ENCODE peak calls at places on chromosomes 1 and 21, in four cellular contexts. One of them, this sample, is unnamed.

GRCh38 chr1:117932576-117932975 is 3.0 kb downstream of the WDR3 start:
- DNase-seq in progenitor cell of endocrine pancreas: no peak
- DNase-seq in GM12864: no peak
- DNase-seq in kidney epithelial cell: no peak
- DNase-seq in this sample: no peak

GRCh38 chr1:110566836-110567235 is 39.3 kb downstream of the KCNA2 start:
- DNase-seq in kidney epithelial cell: no peak
- DNase-seq in GM12864: no peak
- DNase-seq in progenitor cell of endocrine pancreas: no peak
- DNase-seq in this sample: no peak

GRCh38 chr1:178004926-178005391 is 35.1 kb upstream of the SEC16B start:
- DNase-seq in progenitor cell of endocrine pancreas: no peak
- DNase-seq in GM12864: no peak
- DNase-seq in kidney epithelial cell: peak; percentile 21
- DNase-seq in this sample: no peak

GRCh38 chr1:200405273-200405672 is 4.6 kb downstream of the ZNF281 start:
- DNase-seq in kidney epithelial cell: no peak
- DNase-seq in progenitor cell of endocrine pancreas: no peak
- DNase-seq in GM12864: no peak
- DNase-seq in this sample: no peak

GRCh38 chr1:24007079-24007478 is 27.0 kb upstream of the SRSF10 start:
- DNase-seq in GM12864: no peak
- DNase-seq in progenitor cell of endocrine pancreas: no peak
- DNase-seq in kidney epithelial cell: no peak
- DNase-seq in this sample: no peak

GRCh38 chr1:12343823-12344487 is 114.1 kb downstream of the VPS13D start:
- DNase-seq in kidney epithelial cell: no peak
- DNase-seq in GM12864: no peak
- DNase-seq in progenitor cell of endocrine pancreas: no peak
- DNase-seq in this sample: no peak

GRCh38 chr21:30044447-30045064 is 104.8 kb upstream of the GRIK1 start:
- DNase-seq in kidney epithelial cell: no peak
- DNase-seq in GM12864: no peak
- DNase-seq in progenitor cell of endocrine pancreas: peak; percentile 10
- DNase-seq in this sample: peak; percentile 31

GRCh38 chr1:214458541-214458940 is 92.9 kb downstream of the PTPN14 start:
- DNase-seq in GM12864: no peak
- DNase-seq in kidney epithelial cell: no peak
- DNase-seq in progenitor cell of endocrine pancreas: no peak
- DNase-seq in this sample: no peak

GRCh38 chr1:172356620-172357019 is 63.9 kb upstream of the C1orf105 start:
- DNase-seq in GM12864: no peak
- DNase-seq in progenitor cell of endocrine pancreas: no peak
- DNase-seq in kidney epithelial cell: no peak
- DNase-seq in this sample: no peak

GRCh38 chr1:29267341-29268070 is 31.2 kb downstream of the PTPRU start:
- DNase-seq in GM12864: no peak
- DNase-seq in kidney epithelial cell: no peak
- DNase-seq in progenitor cell of endocrine pancreas: no peak
- DNase-seq in this sample: no peak

GRCh38 chr1:94382163-94382562 is 36.0 kb upstream of the ABCD3 start:
- DNase-seq in progenitor cell of endocrine pancreas: no peak
- DNase-seq in GM12864: no peak
- DNase-seq in kidney epithelial cell: no peak
- DNase-seq in this sample: no peak

GRCh38 chr1:160177231-160177630 is 13.1 kb upstream of the CASQ1 start:
- DNase-seq in kidney epithelial cell: no peak
- DNase-seq in GM12864: no peak
- DNase-seq in progenitor cell of endocrine pancreas: no peak
- DNase-seq in this sample: peak; percentile 52

GRCh38 chr1:7583291-7584096 is 187.6 kb upstream of the VAMP3 start:
- DNase-seq in GM12864: no peak
- DNase-seq in progenitor cell of endocrine pancreas: no peak
- DNase-seq in kidney epithelial cell: no peak
- DNase-seq in this sample: peak; percentile 32

GRCh38 chr1:113488576-113489177 is 98.4 kb downstream of the MAGI3 start:
- DNase-seq in kidney epithelial cell: no peak
- DNase-seq in GM12864: no peak
- DNase-seq in progenitor cell of endocrine pancreas: no peak
- DNase-seq in this sample: peak; percentile 24

GRCh38 chr1:225426395-225427248 is 1.2 kb downstream of the LBR start:
- DNase-seq in kidney epithelial cell: no peak
- DNase-seq in progenitor cell of endocrine pancreas: no peak
- DNase-seq in GM12864: no peak
- DNase-seq in this sample: peak; percentile 49

GRCh38 chr1:221335161-221336101 is 406.5 kb downstream of the DUSP10 start:
- DNase-seq in GM12864: no peak
- DNase-seq in kidney epithelial cell: peak; percentile 65
- DNase-seq in progenitor cell of endocrine pancreas: no peak
- DNase-seq in this sample: peak; percentile 57

GRCh38 chr1:205458777-205459566 is 3.1 kb upstream of the BLACAT1 start:
- DNase-seq in kidney epithelial cell: no peak
- DNase-seq in GM12864: no peak
- DNase-seq in progenitor cell of endocrine pancreas: peak; percentile 59
- DNase-seq in this sample: peak; percentile 90

GRCh38 chr1:229812148-229812547 is 186.1 kb downstream of the URB2 start:
- DNase-seq in kidney epithelial cell: no peak
- DNase-seq in progenitor cell of endocrine pancreas: no peak
- DNase-seq in GM12864: no peak
- DNase-seq in this sample: no peak

GRCh38 chr1:186566140-186566850 is 105.4 kb upstream of the PDC start:
- DNase-seq in GM12864: no peak
- DNase-seq in kidney epithelial cell: no peak
- DNase-seq in progenitor cell of endocrine pancreas: no peak
- DNase-seq in this sample: no peak

GRCh38 chr1:7533006-7533405 is 238.1 kb upstream of the VAMP3 start:
- DNase-seq in progenitor cell of endocrine pancreas: no peak
- DNase-seq in GM12864: no peak
- DNase-seq in kidney epithelial cell: no peak
- DNase-seq in this sample: no peak

GRCh38 chr1:223230161-223230881 is 87.3 kb upstream of the TLR5 start:
- DNase-seq in progenitor cell of endocrine pancreas: no peak
- DNase-seq in kidney epithelial cell: peak; percentile 68
- DNase-seq in GM12864: no peak
- DNase-seq in this sample: no peak

GRCh38 chr1:222754386-222755139 is 17.6 kb downstream of the FAM177B start:
- DNase-seq in kidney epithelial cell: peak; percentile 74
- DNase-seq in GM12864: no peak
- DNase-seq in progenitor cell of endocrine pancreas: no peak
- DNase-seq in this sample: no peak

GRCh38 chr1:219745070-219745469 is 132.2 kb upstream of the ZC3H11B start:
- DNase-seq in GM12864: no peak
- DNase-seq in kidney epithelial cell: no peak
- DNase-seq in progenitor cell of endocrine pancreas: no peak
- DNase-seq in this sample: no peak

GRCh38 chr1:11712285-11712684 is 20.8 kb downstream of the DRAXIN start:
- DNase-seq in progenitor cell of endocrine pancreas: no peak
- DNase-seq in GM12864: no peak
- DNase-seq in kidney epithelial cell: no peak
- DNase-seq in this sample: no peak

GRCh38 chr21:15826147-15826780 is 96.5 kb downstream of the USP25 start:
- DNase-seq in kidney epithelial cell: no peak
- DNase-seq in progenitor cell of endocrine pancreas: no peak
- DNase-seq in GM12864: peak; percentile 3
- DNase-seq in this sample: peak; percentile 52

GRCh38 chr1:38014724-38015424 is 2.3 kb downstream of the UTP11 start:
- DNase-seq in GM12864: no peak
- DNase-seq in progenitor cell of endocrine pancreas: no peak
- DNase-seq in kidney epithelial cell: no peak
- DNase-seq in this sample: no peak

GRCh38 chr1:55478742-55479141 is 263.6 kb upstream of the USP24 start:
- DNase-seq in kidney epithelial cell: no peak
- DNase-seq in GM12864: no peak
- DNase-seq in progenitor cell of endocrine pancreas: no peak
- DNase-seq in this sample: peak; percentile 32

GRCh38 chr1:84888753-84889152 is 4.3 kb downstream of the LPAR3 start:
- DNase-seq in GM12864: no peak
- DNase-seq in progenitor cell of endocrine pancreas: no peak
- DNase-seq in kidney epithelial cell: no peak
- DNase-seq in this sample: no peak

GRCh38 chr1:202112864-202113689 is 9.6 kb upstream of the GPR37L1 start:
- DNase-seq in kidney epithelial cell: no peak
- DNase-seq in GM12864: no peak
- DNase-seq in progenitor cell of endocrine pancreas: no peak
- DNase-seq in this sample: no peak

GRCh38 chr1:34597877-34598514 is 156.9 kb upstream of the GJB5 start:
- DNase-seq in kidney epithelial cell: peak; percentile 5
- DNase-seq in GM12864: peak; percentile 25
- DNase-seq in progenitor cell of endocrine pancreas: peak; percentile 86
- DNase-seq in this sample: peak; percentile 89

GRCh38 chr1:30734580-30734979 is 11.2 kb upstream of the MATN1 start:
- DNase-seq in GM12864: no peak
- DNase-seq in kidney epithelial cell: no peak
- DNase-seq in progenitor cell of endocrine pancreas: no peak
- DNase-seq in this sample: no peak

GRCh38 chr1:206550446-206550845 is 43.1 kb downstream of the RASSF5 start:
- DNase-seq in GM12864: no peak
- DNase-seq in kidney epithelial cell: no peak
- DNase-seq in progenitor cell of endocrine pancreas: no peak
- DNase-seq in this sample: no peak

GRCh38 chr1:182726941-182727340 is 42.6 kb upstream of the RGS8 start:
- DNase-seq in kidney epithelial cell: no peak
- DNase-seq in progenitor cell of endocrine pancreas: no peak
- DNase-seq in GM12864: no peak
- DNase-seq in this sample: no peak
- TF ChIP-seq CTCF in kidney epithelial cell: no peak
- TF ChIP-seq CTCF in progenitor cell of endocrine pancreas: no peak
- TF ChIP-seq CTCF in GM12864: no peak
- TF ChIP-seq CTCF in this sample: no peak

DNA sequence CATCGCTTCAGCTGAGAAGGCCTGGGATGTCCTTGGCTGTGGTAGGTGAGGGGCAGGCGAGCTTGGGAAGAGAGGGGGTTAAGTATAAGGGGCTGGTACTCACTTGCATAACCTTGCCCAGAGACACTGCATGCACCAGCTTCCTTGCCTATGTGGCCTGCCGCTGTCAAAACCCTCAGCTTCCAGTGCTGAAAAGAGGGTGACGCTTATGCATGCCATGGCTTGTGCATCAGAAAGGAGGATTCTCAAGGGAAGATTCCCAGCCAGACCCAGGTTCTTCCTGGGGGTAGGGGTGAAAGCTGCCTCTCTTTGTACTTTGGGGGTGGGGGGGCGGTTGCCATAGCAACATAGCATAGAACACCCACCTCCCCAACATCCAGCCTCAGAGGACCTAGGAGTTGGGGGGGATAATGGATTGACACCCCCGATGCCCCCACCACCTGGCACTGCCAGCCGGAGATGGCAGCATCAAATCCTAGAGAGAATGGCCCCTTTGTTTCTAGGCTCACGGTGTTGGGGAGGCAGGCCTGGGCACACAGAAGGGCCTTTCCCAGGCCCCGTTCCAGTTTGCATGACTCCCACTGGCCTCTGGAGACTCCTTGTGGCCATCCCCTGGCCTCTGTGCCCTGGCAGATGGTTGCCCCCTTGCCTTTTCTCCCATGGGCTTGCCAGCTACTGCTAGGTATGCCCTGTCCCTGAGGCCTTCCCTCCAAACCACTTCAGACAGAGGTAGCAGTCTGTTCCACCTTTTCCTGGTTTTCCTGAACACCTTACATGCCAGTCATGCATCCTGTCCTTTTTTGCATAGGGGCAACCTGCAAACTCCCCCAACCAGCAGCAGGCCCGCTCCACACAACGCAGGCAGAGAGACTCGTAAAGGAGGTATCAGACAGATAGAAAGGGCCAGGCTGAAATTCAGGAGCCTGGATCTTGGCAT is 44.6 kb downstream of the RHBG start:
- DNase-seq in kidney epithelial cell: no peak
- DNase-seq in GM12864: no peak
- DNase-seq in progenitor cell of endocrine pancreas: no peak
- DNase-seq in this sample: no peak
- TF ChIP-seq CTCF in kidney epithelial cell: no peak
- TF ChIP-seq CTCF in GM12864: no peak
- TF ChIP-seq CTCF in progenitor cell of endocrine pancreas: no peak
- TF ChIP-seq CTCF in this sample: no peak

GRCh38 chr1:212292250-212292924 is 7.2 kb downstream of the PPP2R5A start:
- DNase-seq in kidney epithelial cell: no peak
- DNase-seq in GM12864: no peak
- DNase-seq in progenitor cell of endocrine pancreas: no peak
- DNase-seq in this sample: no peak

GRCh38 chr1:212294983-212295382 is 9.8 kb downstream of the PPP2R5A start:
- DNase-seq in progenitor cell of endocrine pancreas: no peak
- DNase-seq in GM12864: no peak
- DNase-seq in kidney epithelial cell: no peak
- DNase-seq in this sample: no peak

GRCh38 chr1:212295579-212295978 is 10.4 kb downstream of the PPP2R5A start:
- DNase-seq in kidney epithelial cell: no peak
- DNase-seq in GM12864: no peak
- DNase-seq in progenitor cell of endocrine pancreas: no peak
- DNase-seq in this sample: no peak

GRCh38 chr1:212291505-212292134 is 6.4 kb downstream of the PPP2R5A start:
- DNase-seq in kidney epithelial cell: no peak
- DNase-seq in progenitor cell of endocrine pancreas: no peak
- DNase-seq in GM12864: no peak
- DNase-seq in this sample: peak; percentile 80

DNA sequence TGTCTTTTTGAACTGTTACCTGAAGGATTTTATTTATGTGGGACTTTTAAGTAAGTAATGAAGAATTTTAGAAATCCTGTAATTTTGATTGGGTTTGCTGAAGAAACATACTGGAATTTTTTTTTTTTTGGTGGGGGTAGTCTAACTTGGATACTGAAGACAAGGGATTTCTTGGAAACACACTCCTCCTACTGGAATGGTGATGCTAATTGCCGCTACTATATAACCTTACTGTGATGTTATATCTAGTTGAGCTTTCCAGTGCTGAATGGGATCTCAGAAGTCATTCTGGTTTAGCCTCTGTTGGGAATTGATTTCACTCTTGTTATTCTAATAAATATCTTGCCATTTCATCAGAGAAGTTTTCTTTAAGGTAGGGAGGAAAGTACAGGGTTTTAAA is 8.4 kb downstream of the PPP2R5A start:
- DNase-seq in GM12864: no peak
- DNase-seq in kidney epithelial cell: no peak
- DNase-seq in progenitor cell of endocrine pancreas: no peak
- DNase-seq in this sample: no peak
- TF ChIP-seq CTCF in GM12864: no peak
- TF ChIP-seq CTCF in kidney epithelial cell: peak; percentile 44
- TF ChIP-seq CTCF in progenitor cell of endocrine pancreas: peak; percentile 38
- TF ChIP-seq CTCF in this sample: peak; percentile 37

DNA sequence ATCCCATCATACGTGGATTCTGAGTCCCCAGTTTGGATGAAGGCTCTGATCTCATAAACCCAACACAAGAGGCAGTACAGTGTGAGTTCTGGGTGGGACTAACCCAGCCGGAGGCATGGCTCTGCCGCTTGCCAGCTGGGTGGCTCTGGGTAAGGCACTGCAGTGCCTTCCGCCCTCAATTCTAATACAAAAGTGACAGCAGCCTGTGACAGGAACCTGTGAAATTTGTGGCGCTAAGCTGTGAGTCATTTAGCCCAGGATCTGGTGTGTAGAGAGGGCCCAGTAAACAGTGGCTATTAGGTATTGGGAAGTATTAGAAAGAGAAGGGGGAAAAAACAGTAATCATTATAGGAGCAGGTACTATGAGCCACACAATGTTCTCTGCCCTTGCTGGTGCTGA is 23.3 kb downstream of the HSPG2 start:
- DNase-seq in kidney epithelial cell: no peak
- DNase-seq in progenitor cell of endocrine pancreas: no peak
- DNase-seq in GM12864: no peak
- DNase-seq in this sample: no peak
- TF ChIP-seq CTCF in kidney epithelial cell: no peak
- TF ChIP-seq CTCF in progenitor cell of endocrine pancreas: no peak
- TF ChIP-seq CTCF in GM12864: no peak
- TF ChIP-seq CTCF in this sample: no peak